ENCODE peak calls at places on chromosomes 12 and 14, in five cellular contexts. One of them, this sample, is unnamed.

GRCh38 chr14:104851896-104852663 is 13.0 kb upstream of the CEP170B start:
- DNase-seq in SK-N-SH: peak
- DNase-seq in HL-60: no peak
- DNase-seq in right atrium auricular region: no peak
- DNase-seq in gastrocnemius medialis: no peak
- DNase-seq in this sample: no peak

GRCh38 chr12:95224202-95225170 is 6.9 kb downstream of the VEZT start:
- DNase-seq in gastrocnemius medialis: no peak
- DNase-seq in SK-N-SH: no peak
- DNase-seq in HL-60: no peak
- DNase-seq in right atrium auricular region: no peak
- DNase-seq in this sample: no peak

GRCh38 chr12:6730169-6730568 is 6.3 kb downstream of the COPS7A start:
- DNase-seq in HL-60: no peak
- DNase-seq in gastrocnemius medialis: no peak
- DNase-seq in right atrium auricular region: no peak
- DNase-seq in SK-N-SH: no peak
- DNase-seq in this sample: no peak

GRCh38 chr14:96092936-96093335 is 53.8 kb downstream of the C14orf132 start:
- DNase-seq in HL-60: no peak
- DNase-seq in gastrocnemius medialis: no peak
- DNase-seq in SK-N-SH: no peak
- DNase-seq in right atrium auricular region: no peak
- DNase-seq in this sample: no peak

GRCh38 chr12:30546121-30546520 is 149.5 kb downstream of the IPO8 start:
- DNase-seq in SK-N-SH: no peak
- DNase-seq in right atrium auricular region: no peak
- DNase-seq in gastrocnemius medialis: no peak
- DNase-seq in HL-60: no peak
- DNase-seq in this sample: peak

GRCh38 chr14:51619551-51619950 is 32.2 kb upstream of the FRMD6 start:
- DNase-seq in right atrium auricular region: no peak
- DNase-seq in HL-60: no peak
- DNase-seq in gastrocnemius medialis: no peak
- DNase-seq in SK-N-SH: no peak
- DNase-seq in this sample: no peak

GRCh38 chr12:87332987-87333761 is 696.0 kb downstream of the C12orf50 start:
- DNase-seq in gastrocnemius medialis: no peak
- DNase-seq in SK-N-SH: peak
- DNase-seq in right atrium auricular region: no peak
- DNase-seq in HL-60: no peak
- DNase-seq in this sample: no peak

GRCh38 chr12:125776212-125776611 is 711.0 kb downstream of the AACS start:
- DNase-seq in gastrocnemius medialis: no peak
- DNase-seq in SK-N-SH: no peak
- DNase-seq in right atrium auricular region: no peak
- DNase-seq in HL-60: no peak
- DNase-seq in this sample: no peak

GRCh38 chr12:104599272-104599984 is 142.7 kb downstream of the CHST11 start:
- DNase-seq in right atrium auricular region: no peak
- DNase-seq in HL-60: no peak
- DNase-seq in gastrocnemius medialis: no peak
- DNase-seq in SK-N-SH: no peak
- DNase-seq in this sample: no peak

DNA sequence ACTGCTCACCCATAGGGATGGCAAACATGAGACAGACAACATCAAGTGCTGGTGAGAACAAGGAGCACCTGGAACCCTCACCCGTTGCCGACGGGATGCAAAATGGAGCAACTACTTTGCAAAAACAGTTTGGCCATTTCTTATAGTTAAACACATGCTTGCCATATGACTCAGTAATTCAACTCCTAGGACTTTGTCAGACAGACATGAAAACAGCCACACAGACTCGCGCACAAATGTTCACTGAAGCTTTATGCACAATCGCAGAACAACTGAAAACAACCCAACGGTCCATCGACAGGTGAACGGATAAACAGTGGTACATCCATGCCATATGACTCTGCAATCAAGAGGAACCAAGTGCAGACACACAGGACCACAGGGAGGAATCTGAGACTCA is 30.8 kb downstream of the NCOR2 start:
- DNase-seq in gastrocnemius medialis: no peak
- DNase-seq in HL-60: no peak
- DNase-seq in SK-N-SH: no peak
- DNase-seq in right atrium auricular region: no peak
- DNase-seq in this sample: no peak
- H3K27ac ChIP-seq in gastrocnemius medialis: no peak
- H3K27ac ChIP-seq in HL-60: no peak
- H3K27ac ChIP-seq in SK-N-SH: no peak
- H3K27ac ChIP-seq in right atrium auricular region: no peak
- H3K27ac ChIP-seq in this sample: peak

DNA sequence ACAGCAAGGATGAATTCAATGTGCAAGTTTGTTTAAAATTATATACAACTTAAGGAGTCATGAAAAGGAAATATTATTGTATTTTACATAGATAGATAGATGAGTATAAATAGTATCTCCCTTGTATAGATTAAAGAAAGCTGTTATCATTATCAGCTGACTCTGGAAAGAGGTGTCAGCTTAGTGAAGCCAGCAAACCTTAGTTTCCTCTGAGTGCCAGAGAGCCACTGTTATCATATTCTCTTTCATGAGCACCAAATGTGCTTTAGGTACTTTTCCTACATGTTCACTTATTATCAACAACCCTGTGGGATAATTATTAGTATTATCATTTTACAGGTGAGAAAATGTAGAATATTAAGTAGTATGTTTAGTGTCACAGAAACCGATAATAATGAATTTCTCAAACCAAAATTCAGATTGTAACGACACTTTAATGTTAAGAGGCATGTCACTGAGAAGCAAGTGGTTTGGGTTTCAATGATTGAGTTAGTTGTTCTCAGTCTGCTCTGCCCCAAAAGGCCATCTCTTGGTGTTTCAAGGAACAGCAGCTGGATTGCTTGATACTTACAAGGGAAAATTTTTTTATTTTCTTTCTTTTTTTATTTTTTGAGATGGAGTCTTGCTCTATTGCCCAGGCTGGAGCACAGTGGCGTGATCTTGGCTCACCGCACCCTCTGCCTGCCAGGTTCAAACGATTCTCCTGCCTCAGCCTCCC is 53.7 kb downstream of the PLEKHA5 start:
- DNase-seq in right atrium auricular region: no peak
- DNase-seq in HL-60: no peak
- DNase-seq in gastrocnemius medialis: no peak
- DNase-seq in SK-N-SH: no peak
- DNase-seq in this sample: no peak
- TF ChIP-seq CTCF in right atrium auricular region: no peak
- TF ChIP-seq CTCF in HL-60: no peak
- TF ChIP-seq CTCF in gastrocnemius medialis: no peak
- TF ChIP-seq CTCF in SK-N-SH: peak
- TF ChIP-seq CTCF in this sample: no peak

GRCh38 chr14:48111151-48111550 is 435.7 kb upstream of the MDGA2 start:
- DNase-seq in gastrocnemius medialis: no peak
- DNase-seq in right atrium auricular region: no peak
- DNase-seq in SK-N-SH: no peak
- DNase-seq in HL-60: no peak
- DNase-seq in this sample: no peak

GRCh38 chr14:48113713-48114112 is 438.3 kb upstream of the MDGA2 start:
- DNase-seq in HL-60: no peak
- DNase-seq in gastrocnemius medialis: no peak
- DNase-seq in right atrium auricular region: no peak
- DNase-seq in SK-N-SH: no peak
- DNase-seq in this sample: no peak
- H3K4me3 ChIP-seq in HL-60: no peak
- H3K4me3 ChIP-seq in gastrocnemius medialis: no peak
- H3K4me3 ChIP-seq in right atrium auricular region: no peak
- H3K4me3 ChIP-seq in SK-N-SH: no peak
- H3K4me3 ChIP-seq in this sample: no peak

DNA sequence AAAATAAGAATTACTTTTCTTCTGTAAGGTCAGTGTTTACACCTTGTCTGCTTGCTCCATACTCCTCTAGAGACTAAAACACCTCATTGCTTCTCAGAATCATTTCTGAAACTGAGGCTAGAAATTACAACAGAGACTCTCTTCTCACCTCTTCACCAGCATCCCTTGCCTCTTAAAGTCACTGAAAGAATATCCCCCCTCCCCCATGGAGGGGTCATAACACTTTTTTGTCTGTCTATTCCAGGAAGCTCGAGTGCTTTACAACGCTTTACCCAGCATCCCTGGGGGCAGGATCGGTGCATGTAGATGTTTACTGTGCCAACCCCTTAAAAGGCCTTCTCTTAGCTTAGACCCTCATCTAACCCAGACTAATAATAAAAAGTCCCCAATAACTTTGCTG is 29.0 kb downstream of the PRKCH start:
- DNase-seq in gastrocnemius medialis: no peak
- DNase-seq in right atrium auricular region: no peak
- DNase-seq in SK-N-SH: no peak
- DNase-seq in HL-60: no peak
- DNase-seq in this sample: no peak
- H3K27ac ChIP-seq in gastrocnemius medialis: no peak
- H3K27ac ChIP-seq in right atrium auricular region: no peak
- H3K27ac ChIP-seq in SK-N-SH: no peak
- H3K27ac ChIP-seq in HL-60: no peak
- H3K27ac ChIP-seq in this sample: no peak

GRCh38 chr12:113473942-113474341 is 2.3 kb upstream of the LHX5 start:
- DNase-seq in gastrocnemius medialis: no peak
- DNase-seq in right atrium auricular region: no peak
- DNase-seq in HL-60: no peak
- DNase-seq in SK-N-SH: peak
- DNase-seq in this sample: no peak

GRCh38 chr12:113470871-113471618 is 626 bp downstream of the LHX5 start:
- DNase-seq in SK-N-SH: peak
- DNase-seq in HL-60: no peak
- DNase-seq in gastrocnemius medialis: no peak
- DNase-seq in right atrium auricular region: no peak
- DNase-seq in this sample: no peak

GRCh38 chr12:113473400-113473799 is 1.7 kb upstream of the LHX5 start:
- DNase-seq in SK-N-SH: no peak
- DNase-seq in gastrocnemius medialis: no peak
- DNase-seq in right atrium auricular region: no peak
- DNase-seq in HL-60: no peak
- DNase-seq in this sample: no peak

GRCh38 chr12:113471619-113472171 is at the start of gene LHX5:
- DNase-seq in HL-60: no peak
- DNase-seq in gastrocnemius medialis: no peak
- DNase-seq in SK-N-SH: peak
- DNase-seq in right atrium auricular region: no peak
- DNase-seq in this sample: no peak

DNA sequence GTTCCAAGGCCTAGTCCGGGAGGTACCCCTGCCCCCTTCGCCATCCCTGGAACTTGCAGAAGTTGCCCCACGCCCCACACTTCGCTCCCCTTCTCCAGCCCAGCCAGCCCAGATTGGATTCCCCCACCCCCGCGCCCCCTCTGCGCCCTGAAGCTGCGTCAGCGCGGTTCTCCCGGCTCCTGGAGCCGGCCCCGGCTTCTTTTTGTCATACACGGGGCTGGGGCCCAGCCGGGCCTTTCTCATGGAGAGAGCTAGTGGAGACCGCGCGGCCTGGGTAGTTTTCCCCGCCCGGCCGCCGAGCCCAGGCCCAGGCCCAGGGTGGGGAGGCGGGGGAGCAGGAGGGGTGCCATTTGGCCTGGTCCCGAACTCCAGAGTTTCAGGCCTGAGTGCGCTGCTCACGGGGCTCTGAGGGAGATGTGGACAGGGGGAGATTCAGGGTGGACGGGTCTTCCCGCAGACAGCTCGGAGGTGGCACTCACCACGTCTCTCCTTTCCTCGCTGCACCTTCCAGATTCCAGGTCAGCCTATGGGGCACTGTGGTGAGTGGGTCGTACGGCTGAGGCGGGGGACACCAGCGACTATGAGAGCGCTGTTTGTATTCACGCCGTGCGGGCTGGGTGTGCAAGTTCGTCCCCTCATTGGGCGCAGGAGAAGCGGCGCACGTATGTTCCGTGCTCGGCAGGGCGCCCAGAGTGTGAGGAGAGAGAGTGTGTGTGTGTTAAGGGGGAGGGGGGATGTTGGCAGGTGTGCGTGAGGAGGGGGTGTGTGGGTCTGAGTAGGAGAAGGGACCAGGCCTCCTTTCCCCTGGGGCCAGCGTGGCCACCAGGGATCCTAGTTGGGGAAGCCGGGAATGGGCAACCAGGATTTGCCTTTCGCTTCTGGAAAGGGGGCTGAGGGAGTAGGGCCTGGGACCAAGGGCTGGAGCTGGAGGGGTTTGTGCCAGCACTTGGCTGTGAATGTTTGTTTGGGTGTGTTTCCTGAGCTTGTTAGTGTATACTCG is 820 bp upstream of the LHX5 start:
- DNase-seq in HL-60: no peak
- DNase-seq in right atrium auricular region: no peak
- DNase-seq in gastrocnemius medialis: no peak
- DNase-seq in SK-N-SH: peak
- DNase-seq in this sample: no peak
- TF ChIP-seq CTCF in HL-60: no peak
- TF ChIP-seq CTCF in right atrium auricular region: no peak
- TF ChIP-seq CTCF in gastrocnemius medialis: no peak
- TF ChIP-seq CTCF in SK-N-SH: no peak
- TF ChIP-seq CTCF in this sample: no peak

DNA sequence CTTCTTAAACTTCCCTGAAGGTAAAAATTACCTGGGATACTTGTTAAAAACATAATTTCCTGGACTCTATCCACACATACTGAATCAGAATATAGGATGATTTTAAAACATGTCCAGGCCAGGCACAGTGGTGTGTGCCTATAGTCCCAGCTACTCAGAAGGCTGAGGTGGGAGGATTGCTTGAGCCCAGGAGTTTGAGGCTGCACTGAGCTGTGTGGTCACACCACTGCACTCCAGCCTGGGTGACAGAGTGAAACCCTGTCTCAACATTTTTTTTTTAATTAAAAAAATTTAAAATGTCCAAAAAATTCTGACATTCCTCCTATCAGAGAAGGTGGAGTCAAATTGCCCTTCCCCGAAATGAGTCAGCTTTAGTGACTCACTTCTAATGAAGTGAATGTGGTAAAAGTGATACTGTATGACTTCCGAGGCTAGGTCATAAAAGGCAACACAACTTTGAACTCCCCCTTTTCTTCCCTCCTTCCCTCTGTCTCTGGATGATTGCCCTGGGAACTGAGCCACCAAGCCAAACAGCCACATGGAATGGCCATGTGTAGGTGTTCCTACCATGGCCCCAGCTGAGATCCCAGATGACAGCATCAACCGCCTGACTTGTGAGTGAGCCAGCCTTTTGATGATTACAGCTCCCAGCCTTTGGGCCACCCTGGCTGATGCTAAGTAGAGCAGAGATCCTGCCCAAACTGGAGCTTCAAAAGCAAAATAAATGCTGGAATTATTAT is 36.3 kb downstream of the LIMA1 start:
- DNase-seq in HL-60: peak
- DNase-seq in right atrium auricular region: peak
- DNase-seq in gastrocnemius medialis: peak
- DNase-seq in SK-N-SH: no peak
- DNase-seq in this sample: no peak
- H3K4me3 ChIP-seq in HL-60: no peak
- H3K4me3 ChIP-seq in right atrium auricular region: no peak
- H3K4me3 ChIP-seq in gastrocnemius medialis: no peak
- H3K4me3 ChIP-seq in SK-N-SH: no peak
- H3K4me3 ChIP-seq in this sample: no peak

DNA sequence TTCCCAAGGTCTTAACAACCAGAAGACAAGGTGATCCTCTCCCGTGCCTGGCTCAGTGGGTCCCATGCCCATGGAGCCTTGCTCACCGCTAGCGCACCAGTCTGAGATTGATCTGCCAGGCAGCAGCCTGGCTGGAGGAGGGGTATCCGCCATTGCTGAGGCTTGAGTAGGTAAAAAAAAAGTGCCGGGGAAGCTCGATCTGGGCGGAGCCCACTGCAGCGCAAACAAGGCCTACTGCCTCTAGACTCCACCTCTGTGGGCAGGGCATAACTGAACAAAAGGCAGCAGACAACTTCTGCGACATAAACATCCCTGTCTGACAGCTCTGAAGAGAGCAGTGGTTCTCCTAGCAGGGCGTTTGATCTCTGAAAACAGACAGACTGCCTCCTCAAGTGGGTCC is 104.0 kb downstream of the C14orf39 start:
- DNase-seq in gastrocnemius medialis: no peak
- DNase-seq in HL-60: no peak
- DNase-seq in SK-N-SH: no peak
- DNase-seq in right atrium auricular region: no peak
- DNase-seq in this sample: no peak
- H3K27ac ChIP-seq in gastrocnemius medialis: no peak
- H3K27ac ChIP-seq in HL-60: no peak
- H3K27ac ChIP-seq in SK-N-SH: no peak
- H3K27ac ChIP-seq in right atrium auricular region: no peak
- H3K27ac ChIP-seq in this sample: no peak